ENCODE peak calls at places on chromosomes 2 and 18, in seven cellular contexts. One of them, this sample, is unnamed.

GRCh38 chr2:88855620-88856408 is 164.3 kb downstream of the RPIA start:
- DNase-seq in OCI-LY7: peak
- DNase-seq in stimulated activated CD4-positive, alpha-beta T cell treated with anti-CD3 and anti-CD28 coated beads, Interleukin-2, amount 100 ng/mL, for 24 hours: no peak
- DNase-seq in A172: no peak
- DNase-seq in AG09319: no peak
- DNase-seq in astrocyte of the spinal cord: no peak
- DNase-seq in GM04504: no peak
- DNase-seq in this sample: no peak

GRCh38 chr2:26552641-26553040 is 74.7 kb upstream of the OTOF start:
- DNase-seq in GM04504: no peak
- DNase-seq in astrocyte of the spinal cord: no peak
- DNase-seq in AG09319: no peak
- DNase-seq in OCI-LY7: no peak
- DNase-seq in stimulated activated CD4-positive, alpha-beta T cell treated with anti-CD3 and anti-CD28 coated beads, Interleukin-2, amount 100 ng/mL, for 24 hours: no peak
- DNase-seq in A172: no peak
- DNase-seq in this sample: no peak

GRCh38 chr2:12498703-12499102 is 218.0 kb upstream of the TRIB2 start:
- DNase-seq in GM04504: peak
- DNase-seq in A172: peak
- DNase-seq in astrocyte of the spinal cord: no peak
- DNase-seq in AG09319: no peak
- DNase-seq in stimulated activated CD4-positive, alpha-beta T cell treated with anti-CD3 and anti-CD28 coated beads, Interleukin-2, amount 100 ng/mL, for 24 hours: no peak
- DNase-seq in OCI-LY7: no peak
- DNase-seq in this sample: peak

GRCh38 chr2:234691968-234692955 is 195.4 kb upstream of the ARL4C start:
- DNase-seq in astrocyte of the spinal cord: no peak
- DNase-seq in GM04504: no peak
- DNase-seq in stimulated activated CD4-positive, alpha-beta T cell treated with anti-CD3 and anti-CD28 coated beads, Interleukin-2, amount 100 ng/mL, for 24 hours: no peak
- DNase-seq in OCI-LY7: no peak
- DNase-seq in AG09319: no peak
- DNase-seq in A172: no peak
- DNase-seq in this sample: no peak

GRCh38 chr2:97844311-97844859 is 131.0 kb downstream of the ZAP70 start:
- DNase-seq in AG09319: no peak
- DNase-seq in stimulated activated CD4-positive, alpha-beta T cell treated with anti-CD3 and anti-CD28 coated beads, Interleukin-2, amount 100 ng/mL, for 24 hours: no peak
- DNase-seq in astrocyte of the spinal cord: no peak
- DNase-seq in GM04504: no peak
- DNase-seq in A172: no peak
- DNase-seq in OCI-LY7: no peak
- DNase-seq in this sample: no peak

GRCh38 chr18:51890762-51891161 is 449.2 kb upstream of the DCC start:
- DNase-seq in GM04504: peak
- DNase-seq in A172: peak
- DNase-seq in astrocyte of the spinal cord: peak
- DNase-seq in OCI-LY7: no peak
- DNase-seq in AG09319: no peak
- DNase-seq in stimulated activated CD4-positive, alpha-beta T cell treated with anti-CD3 and anti-CD28 coated beads, Interleukin-2, amount 100 ng/mL, for 24 hours: no peak
- DNase-seq in this sample: peak

GRCh38 chr2:182715121-182715895 is 749 bp upstream of the DNAJC10 start:
- DNase-seq in OCI-LY7: peak
- DNase-seq in A172: peak
- DNase-seq in stimulated activated CD4-positive, alpha-beta T cell treated with anti-CD3 and anti-CD28 coated beads, Interleukin-2, amount 100 ng/mL, for 24 hours: no peak
- DNase-seq in GM04504: peak
- DNase-seq in astrocyte of the spinal cord: peak
- DNase-seq in AG09319: no peak
- DNase-seq in this sample: peak

GRCh38 chr2:241034490-241035141 is 36.2 kb downstream of the SNED1 start:
- DNase-seq in stimulated activated CD4-positive, alpha-beta T cell treated with anti-CD3 and anti-CD28 coated beads, Interleukin-2, amount 100 ng/mL, for 24 hours: peak
- DNase-seq in OCI-LY7: no peak
- DNase-seq in GM04504: no peak
- DNase-seq in astrocyte of the spinal cord: no peak
- DNase-seq in AG09319: no peak
- DNase-seq in A172: no peak
- DNase-seq in this sample: no peak

GRCh38 chr2:113894156-113894743 is 4.4 kb downstream of the ACTR3 start:
- DNase-seq in GM04504: peak
- DNase-seq in A172: peak
- DNase-seq in astrocyte of the spinal cord: peak
- DNase-seq in AG09319: peak
- DNase-seq in OCI-LY7: no peak
- DNase-seq in stimulated activated CD4-positive, alpha-beta T cell treated with anti-CD3 and anti-CD28 coated beads, Interleukin-2, amount 100 ng/mL, for 24 hours: no peak
- DNase-seq in this sample: peak

GRCh38 chr2:88808083-88808482 is 116.6 kb downstream of the RPIA start:
- DNase-seq in OCI-LY7: no peak
- DNase-seq in AG09319: no peak
- DNase-seq in astrocyte of the spinal cord: no peak
- DNase-seq in GM04504: no peak
- DNase-seq in A172: no peak
- DNase-seq in stimulated activated CD4-positive, alpha-beta T cell treated with anti-CD3 and anti-CD28 coated beads, Interleukin-2, amount 100 ng/mL, for 24 hours: no peak
- DNase-seq in this sample: no peak

GRCh38 chr18:8744656-8745055 is 39.3 kb downstream of the MTCL1 start:
- DNase-seq in stimulated activated CD4-positive, alpha-beta T cell treated with anti-CD3 and anti-CD28 coated beads, Interleukin-2, amount 100 ng/mL, for 24 hours: no peak
- DNase-seq in A172: no peak
- DNase-seq in astrocyte of the spinal cord: no peak
- DNase-seq in GM04504: no peak
- DNase-seq in AG09319: no peak
- DNase-seq in OCI-LY7: peak
- DNase-seq in this sample: no peak

GRCh38 chr2:119873350-119874013 is 113.8 kb downstream of the PTPN4 start:
- DNase-seq in AG09319: no peak
- DNase-seq in OCI-LY7: no peak
- DNase-seq in A172: no peak
- DNase-seq in GM04504: no peak
- DNase-seq in astrocyte of the spinal cord: no peak
- DNase-seq in stimulated activated CD4-positive, alpha-beta T cell treated with anti-CD3 and anti-CD28 coated beads, Interleukin-2, amount 100 ng/mL, for 24 hours: no peak
- DNase-seq in this sample: peak

GRCh38 chr2:200394045-200394444 is 87.6 kb downstream of the SPATS2L start:
- DNase-seq in stimulated activated CD4-positive, alpha-beta T cell treated with anti-CD3 and anti-CD28 coated beads, Interleukin-2, amount 100 ng/mL, for 24 hours: no peak
- DNase-seq in GM04504: no peak
- DNase-seq in A172: no peak
- DNase-seq in astrocyte of the spinal cord: no peak
- DNase-seq in AG09319: no peak
- DNase-seq in OCI-LY7: no peak
- DNase-seq in this sample: no peak